ENCODE peak calls at places on chromosomes 7 and 10, in nine cellular contexts. N is ACHN; H is stromal cell of bone marrow; S is CD4-positive, CD25-positive, alpha-beta regulatory T cell; P is activated CD4-positive, alpha-beta T cell treated with anti-CD3 and anti-CD28 coated beads for 1 hour; G is CD8-positive, alpha-beta T cell; E is NCI-H510A treated with DMSO at 0.1 percent for 48 hours; W is skeletal muscle cell; B is IMR-90. D is an unnamed sample.

GRCh38 chr7:132577206-132578049 is 1.2 kb upstream of the PLXNA4 start:
- DNase-seq in N (peak; percentile 55), H (peak; percentile 68), S (no peak), P (no peak), G (no peak), E (peak; percentile 20), W (peak; percentile 32), B (peak; percentile 16), D (no peak)

GRCh38 chr10:78320990-78321389 is 287.3 kb downstream of the RPS24 start:
- DNase-seq in N (no peak), H (no peak), S (no peak), P (no peak), G (no peak), E (no peak), W (no peak), B (no peak), D (peak; percentile 13)

GRCh38 chr10:96619803-96620773 is 33.3 kb upstream of the TM9SF3 start:
- DNase-seq in N (no peak), H (peak; percentile 46), S (no peak), P (no peak), G (no peak), E (peak; percentile 81), W (no peak), B (peak; percentile 6), D (no peak)

GRCh38 chr7:157479326-157479725 is 142.5 kb downstream of the DNAJB6 start:
- DNase-seq in N (no peak), H (no peak), S (no peak), P (no peak), G (no peak), E (no peak), W (no peak), B (no peak), D (no peak)

GRCh38 chr10:129560355-129560754 is 93.3 kb downstream of the MGMT start:
- DNase-seq in N (no peak), H (no peak), S (no peak), P (no peak), G (no peak), E (no peak), W (no peak), B (no peak), D (peak; percentile 2)

GRCh38 chr7:1666251-1666778 is 3.8 kb upstream of the ELFN1 start:
- DNase-seq in N (peak; percentile 22), H (no peak), S (no peak), P (no peak), G (no peak), E (no peak), W (no peak), B (no peak), D (no peak)

GRCh38 chr7:73876973-73877372 is 16.0 kb downstream of the TMEM270 start:
- DNase-seq in N (no peak), H (no peak), S (no peak), P (no peak), G (no peak), E (no peak), W (no peak), B (no peak), D (no peak)

GRCh38 chr7:66696774-66697191 is 43.8 kb upstream of the RABGEF1 start:
- DNase-seq in N (peak; percentile 16), H (peak; percentile 46), S (no peak), P (no peak), G (no peak), E (no peak), W (peak; percentile 31), B (peak; percentile 22), D (no peak)

GRCh38 chr7:38728145-38728544 is 97.0 kb upstream of the AMPH start:
- DNase-seq in N (peak; percentile 51), H (no peak), S (no peak), P (no peak), G (no peak), E (no peak), W (no peak), B (peak; percentile 45), D (no peak)

GRCh38 chr7:70807650-70808049 is 324.3 kb upstream of the GALNT17 start:
- DNase-seq in N (no peak), H (no peak), S (no peak), P (no peak), G (no peak), E (no peak), W (no peak), B (no peak), D (no peak)

GRCh38 chr10:31129261-31129660 is 97.6 kb upstream of the ZNF438 start:
- DNase-seq in N (no peak), H (no peak), S (no peak), P (no peak), G (no peak), E (no peak), W (peak; percentile 92), B (peak; percentile 96), D (peak; percentile 72)

GRCh38 chr10:3848768-3849643 is 64.0 kb upstream of the KLF6 start:
- DNase-seq in N (no peak), H (peak; percentile 86), S (no peak), P (no peak), G (no peak), E (no peak), W (peak; percentile 51), B (peak; percentile 86), D (no peak)

GRCh38 chr7:123538189-123538714 is 3.9 kb upstream of the IQUB start:
- DNase-seq in N (peak; percentile 91), H (peak; percentile 62), S (no peak), P (no peak), G (no peak), E (no peak), W (peak; percentile 61), B (peak; percentile 90), D (no peak)

GRCh38 chr10:31602541-31603244 is 283.7 kb downstream of the ZEB1 start:
- DNase-seq in N (peak; percentile 4), H (peak; percentile 89), S (peak; percentile 9), P (no peak), G (no peak), E (peak; percentile 5), W (peak; percentile 43), B (peak; percentile 73), D (peak; percentile 95)

GRCh38 chr7:44147026-44147881 is 6.1 kb upstream of the MYL7 start:
- DNase-seq in N (no peak), H (no peak), S (no peak), P (peak; percentile 3), G (no peak), E (no peak), W (no peak), B (no peak), D (no peak)

GRCh38 chr7:113404245-113404644 is 285.9 kb upstream of the SMIM30 start:
- DNase-seq in N (peak; percentile 36), H (no peak), S (no peak), P (no peak), G (no peak), E (no peak), W (no peak), B (no peak), D (no peak)

GRCh38 chr7:89104748-89105685 is 309.5 kb upstream of the TEX47 start:
- DNase-seq in N (no peak), H (no peak), S (no peak), P (no peak), G (no peak), E (no peak), W (peak; percentile 9), B (no peak), D (no peak)

GRCh38 chr7:140506788-140507464 is 27.6 kb upstream of the MKRN1 start:
- DNase-seq in N (no peak), H (peak; percentile 46), S (no peak), P (no peak), G (no peak), E (peak; percentile 88), W (peak; percentile 35), B (peak; percentile 82), D (peak; percentile 63)

GRCh38 chr7:91383186-91383585 is 119.0 kb downstream of the FZD1 start:
- DNase-seq in N (no peak), H (peak; percentile 33), S (no peak), P (no peak), G (no peak), E (no peak), W (peak; percentile 68), B (peak; percentile 64), D (no peak)

GRCh38 chr10:68330852-68331454 is 911 bp upstream of the HNRNPH3 start:
- DNase-seq in N (peak; percentile 49), H (no peak), S (no peak), P (peak; percentile 11), G (no peak), E (peak; percentile 56), W (no peak), B (peak; percentile 23), D (peak; percentile 60)

GRCh38 chr7:15345216-15345615 is 216.6 kb downstream of the AGMO start:
- DNase-seq in N (no peak), H (no peak), S (no peak), P (no peak), G (no peak), E (no peak), W (peak; percentile 23), B (no peak), D (no peak)

GRCh38 chr10:9635691-9636090 is 1382.0 kb upstream of the CELF2 start:
- DNase-seq in N (no peak), H (peak; percentile 35), S (no peak), P (no peak), G (no peak), E (no peak), W (peak; percentile 64), B (peak; percentile 94), D (no peak)

GRCh38 chr10:129328531-129328930 is 138.5 kb upstream of the MGMT start:
- DNase-seq in N (no peak), H (no peak), S (no peak), P (no peak), G (no peak), E (no peak), W (no peak), B (peak; percentile 74), D (no peak)

GRCh38 chr10:43155716-43156115 is 17.5 kb downstream of the CSGALNACT2 start:
- DNase-seq in N (no peak), H (no peak), S (no peak), P (no peak), G (no peak), E (no peak), W (no peak), B (no peak), D (no peak)

GRCh38 chr7:101315336-101315735 is 6.3 kb downstream of the IFT22 start:
- DNase-seq in N (peak; percentile 75), H (no peak), S (peak; percentile 77), P (no peak), G (no peak), E (no peak), W (peak; percentile 7), B (peak; percentile 49), D (no peak)

GRCh38 chr10:96863922-96864543 is 31.9 kb downstream of the LCOR start:
- DNase-seq in N (peak; percentile 59), H (no peak), S (peak; percentile 34), P (no peak), G (no peak), E (peak; percentile 90), W (no peak), B (peak; percentile 40), D (no peak)

GRCh38 chr10:99337261-99337905 is 8.2 kb downstream of the CNNM1 start:
- DNase-seq in N (peak; percentile 80), H (no peak), S (no peak), P (no peak), G (no peak), E (no peak), W (no peak), B (no peak), D (no peak)

GRCh38 chr7:121744877-121745276 is 128.1 kb upstream of the PTPRZ1 start:
- DNase-seq in N (no peak), H (no peak), S (no peak), P (no peak), G (no peak), E (no peak), W (no peak), B (no peak), D (no peak)

GRCh38 chr7:47492720-47493119 is 89.2 kb downstream of the TNS3 start:
- DNase-seq in N (no peak), H (no peak), S (no peak), P (no peak), G (no peak), E (no peak), W (no peak), B (no peak), D (no peak)

GRCh38 chr10:132886211-132887099 is 55.9 kb downstream of the CFAP46 start:
- DNase-seq in N (no peak), H (no peak), S (no peak), P (no peak), G (no peak), E (no peak), W (no peak), B (no peak), D (no peak)

GRCh38 chr10:20885678-20886077 is 11.4 kb downstream of the NEBL start:
- DNase-seq in N (peak; percentile 34), H (no peak), S (no peak), P (no peak), G (no peak), E (peak; percentile 16), W (no peak), B (no peak), D (no peak)

D was measured in right atrium auricular region.